ENCODE peak calls at places on chromosomes 13 and 19, in five cellular contexts. One of them, this sample, is unnamed.
A peak's percentile ranks its signal among the peaks of the same experiment; 100 is the strongest.

GRCh38 chr13:61142506-61142905 is 273.1 kb downstream of the PCDH20 start:
- DNase-seq in tibial artery: no peak
- DNase-seq in left lung: no peak
- DNase-seq in trophoblast cell: no peak
- DNase-seq in kidney: no peak
- DNase-seq in this sample: no peak

GRCh38 chr13:80379245-80379644 is 38.3 kb upstream of the SPRY2 start:
- DNase-seq in trophoblast cell: no peak
- DNase-seq in left lung: no peak
- DNase-seq in kidney: no peak
- DNase-seq in tibial artery: no peak
- DNase-seq in this sample: no peak

GRCh38 chr13:73299787-73300186 is 241.0 kb downstream of the KLF5 start:
- DNase-seq in tibial artery: no peak
- DNase-seq in kidney: no peak
- DNase-seq in left lung: no peak
- DNase-seq in trophoblast cell: no peak
- DNase-seq in this sample: no peak

GRCh38 chr19:8490395-8490760 is 12.1 kb downstream of the PRAM1 start:
- DNase-seq in kidney: peak; percentile 73
- DNase-seq in left lung: peak; percentile 72
- DNase-seq in trophoblast cell: no peak
- DNase-seq in tibial artery: no peak
- DNase-seq in this sample: no peak

GRCh38 chr13:65966991-65967451 is 1263.1 kb downstream of the PCDH9 start:
- DNase-seq in kidney: no peak
- DNase-seq in left lung: no peak
- DNase-seq in trophoblast cell: peak; percentile 4
- DNase-seq in tibial artery: no peak
- DNase-seq in this sample: no peak

GRCh38 chr13:22114630-22115311 is 443.9 kb downstream of the FGF9 start:
- DNase-seq in kidney: no peak
- DNase-seq in left lung: no peak
- DNase-seq in tibial artery: no peak
- DNase-seq in trophoblast cell: peak; percentile 48
- DNase-seq in this sample: no peak

GRCh38 chr19:51196181-51196580 is 28.7 kb upstream of the CD33 start:
- DNase-seq in tibial artery: no peak
- DNase-seq in kidney: no peak
- DNase-seq in left lung: no peak
- DNase-seq in trophoblast cell: no peak
- DNase-seq in this sample: no peak

GRCh38 chr19:15379996-15380647 is 535 bp upstream of the AKAP8 start:
- DNase-seq in trophoblast cell: peak; percentile 87
- DNase-seq in tibial artery: no peak
- DNase-seq in kidney: peak; percentile 91
- DNase-seq in left lung: no peak
- DNase-seq in this sample: peak; percentile 50

GRCh38 chr19:47813304-47813994 is 8.3 kb upstream of the CRX start:
- DNase-seq in left lung: peak; percentile 95
- DNase-seq in kidney: no peak
- DNase-seq in trophoblast cell: peak; percentile 66
- DNase-seq in tibial artery: no peak
- DNase-seq in this sample: peak; percentile 65
- H3K4me3 ChIP-seq in left lung: no peak overlapping the region
- H3K4me3 ChIP-seq in kidney: no peak overlapping the region
- H3K4me3 ChIP-seq in trophoblast cell: no peak overlapping the region
- H3K4me3 ChIP-seq in tibial artery: no peak overlapping the region
- H3K4me3 ChIP-seq in this sample: no peak overlapping the region

DNA sequence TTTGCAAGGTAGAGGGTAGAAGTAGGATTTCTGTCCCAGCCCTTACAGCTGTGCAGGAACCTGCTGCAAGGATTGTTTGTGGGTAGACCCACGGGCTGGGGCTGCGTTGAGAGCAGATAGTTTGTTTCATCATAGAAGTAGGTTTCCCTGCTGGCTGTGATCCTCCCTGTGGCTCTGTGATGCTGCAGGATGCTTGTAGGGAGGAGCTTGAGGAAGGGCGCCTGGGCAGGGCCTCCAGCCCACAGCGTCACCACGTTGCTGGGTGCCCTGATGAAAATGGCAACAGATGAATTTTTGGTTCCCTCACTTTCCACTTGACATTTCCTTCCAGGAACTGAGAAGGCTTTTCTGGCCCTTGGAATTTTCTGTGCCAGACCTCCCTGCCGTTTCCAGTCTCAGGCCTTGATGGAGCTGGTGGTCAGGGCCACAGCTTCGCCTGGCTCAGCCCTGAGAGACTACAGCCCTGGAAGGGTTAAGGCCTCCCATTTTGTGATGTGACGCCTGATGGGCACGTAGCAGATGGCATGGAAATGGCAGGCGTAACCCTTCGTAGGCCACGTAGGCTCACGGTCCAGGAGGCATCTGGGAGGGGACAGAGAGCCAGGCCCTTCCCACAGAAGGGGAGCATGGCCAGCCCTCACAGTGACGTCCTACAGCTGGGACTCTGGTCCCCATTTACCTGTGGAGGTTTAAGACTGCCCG is 42.2 kb downstream of the GATAD2A start:
- DNase-seq in kidney: peak; percentile 59
- DNase-seq in left lung: no peak
- DNase-seq in tibial artery: no peak
- DNase-seq in trophoblast cell: no peak
- DNase-seq in this sample: no peak
- H3K4me1 ChIP-seq in kidney: peaks cover 4% of the 10 kb centered on the region
- H3K4me1 ChIP-seq in left lung: peaks cover 86% of the 10 kb centered on the region
- H3K4me1 ChIP-seq in tibial artery: peaks cover 26% of the 10 kb centered on the region
- H3K4me1 ChIP-seq in trophoblast cell: peaks cover 29% of the 10 kb centered on the region
- H3K4me1 ChIP-seq in this sample: peaks cover 65% of the 10 kb centered on the region

DNA sequence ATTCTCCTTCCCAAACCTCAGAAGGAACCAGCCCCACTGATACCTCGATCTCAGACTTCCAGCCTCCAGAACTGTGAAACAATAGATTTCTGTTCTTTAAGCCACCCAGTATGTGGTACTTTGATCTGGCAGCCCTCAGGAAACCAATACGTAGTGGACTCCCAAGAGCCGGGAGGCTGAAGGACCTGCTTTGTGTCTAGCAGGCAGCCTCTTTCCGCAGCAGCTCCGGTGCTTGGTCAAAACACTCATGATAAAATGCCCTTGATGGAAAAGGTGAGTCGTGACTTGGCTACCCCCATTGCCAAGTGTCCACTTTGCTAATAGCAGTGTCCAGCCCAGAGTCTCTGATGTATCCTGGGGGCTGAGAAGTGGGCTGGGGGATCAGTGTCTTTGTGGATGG is 158.8 kb upstream of the TMTC4 start:
- DNase-seq in kidney: no peak
- DNase-seq in left lung: no peak
- DNase-seq in trophoblast cell: no peak
- DNase-seq in tibial artery: no peak
- DNase-seq in this sample: no peak
- H3K4me3 ChIP-seq in kidney: no peak overlapping the region
- H3K4me3 ChIP-seq in left lung: no peak overlapping the region
- H3K4me3 ChIP-seq in trophoblast cell: no peak overlapping the region
- H3K4me3 ChIP-seq in tibial artery: no peak overlapping the region
- H3K4me3 ChIP-seq in this sample: no peak overlapping the region

GRCh38 chr19:10661946-10662345 is 7.8 kb downstream of the ILF3 start:
- DNase-seq in left lung: no peak
- DNase-seq in trophoblast cell: peak; percentile 41
- DNase-seq in tibial artery: no peak
- DNase-seq in kidney: no peak
- DNase-seq in this sample: no peak
- H3K4me1 ChIP-seq in left lung: peaks cover 77% of the 10 kb centered on the region
- H3K4me1 ChIP-seq in trophoblast cell: no peaks in the 10 kb centered on the region
- H3K4me1 ChIP-seq in tibial artery: peaks cover 59% of the 10 kb centered on the region
- H3K4me1 ChIP-seq in kidney: peaks cover 6% of the 10 kb centered on the region
- H3K4me1 ChIP-seq in this sample: peaks cover 79% of the 10 kb centered on the region